ENCODE peak calls at places on chromosomes 11 and 22, in seven cellular contexts. R is IMR-90, H is endothelial cell, K is progenitor cell of endocrine pancreas, A is adrenal gland, X is HFFc6, I is lower leg skin. Z is an unnamed sample.
A peak's percentile ranks its signal among the peaks of the same experiment; 100 is the strongest.

GRCh38 chr11:17597770-17598169 is 50.7 kb downstream of the OTOG start:
- DNase-seq in R (no peak), H (no peak), K (no peak), A (peak; percentile 49), X (no peak), I (peak; percentile 66), Z (no peak)

GRCh38 chr11:45901646-45902045 is 5.4 kb downstream of the FREY1 start:
- DNase-seq in R (no peak), H (no peak), K (no peak), A (no peak), X (no peak), I (no peak), Z (no peak)

GRCh38 chr22:42693763-42694683 is 26.6 kb downstream of the A4GALT start:
- DNase-seq in R (no peak), H (no peak), K (no peak), A (no peak), X (no peak), I (no peak), Z (no peak)

GRCh38 chr11:12857572-12857971 is 151.5 kb upstream of the RASSF10 start:
- DNase-seq in R (no peak), H (no peak), K (no peak), A (no peak), X (no peak), I (no peak), Z (no peak)

GRCh38 chr11:132111781-132112380 is 741.5 kb downstream of the NTM start:
- DNase-seq in R (peak; percentile 92), H (no peak), K (no peak), A (no peak), X (peak; percentile 78), I (no peak), Z (no peak)

GRCh38 chr11:65894034-65894591 is 3.6 kb downstream of the CCDC85B start:
- DNase-seq in R (no peak), H (no peak), K (no peak), A (no peak), X (no peak), I (peak; percentile 87), Z (no peak)

GRCh38 chr11:57072640-57073039 is 83.9 kb downstream of the OR5AK2 start:
- DNase-seq in R (peak; percentile 97), H (no peak), K (no peak), A (no peak), X (peak; percentile 96), I (no peak), Z (no peak)

GRCh38 chr11:62140302-62141110 is 16.7 kb downstream of the INCENP start:
- DNase-seq in R (no peak), H (no peak), K (peak; percentile 8), A (peak; percentile 38), X (no peak), I (peak; percentile 79), Z (no peak)

GRCh38 chr22:30202531-30203006 is 44.0 kb downstream of the LIF start:
- DNase-seq in R (peak; percentile 69), H (no peak), K (no peak), A (peak; percentile 30), X (no peak), I (peak; percentile 87), Z (no peak)

GRCh38 chr22:46604306-46604690 is 15.9 kb upstream of the GRAMD4 start:
- DNase-seq in R (peak; percentile 12), H (no peak), K (no peak), A (peak; percentile 72), X (no peak), I (no peak), Z (peak; percentile 28)

GRCh38 chr11:128500488-128500887 is 86.9 kb downstream of the ETS1 start:
- DNase-seq in R (peak; percentile 62), H (no peak), K (no peak), A (no peak), X (no peak), I (no peak), Z (no peak)

DNA sequence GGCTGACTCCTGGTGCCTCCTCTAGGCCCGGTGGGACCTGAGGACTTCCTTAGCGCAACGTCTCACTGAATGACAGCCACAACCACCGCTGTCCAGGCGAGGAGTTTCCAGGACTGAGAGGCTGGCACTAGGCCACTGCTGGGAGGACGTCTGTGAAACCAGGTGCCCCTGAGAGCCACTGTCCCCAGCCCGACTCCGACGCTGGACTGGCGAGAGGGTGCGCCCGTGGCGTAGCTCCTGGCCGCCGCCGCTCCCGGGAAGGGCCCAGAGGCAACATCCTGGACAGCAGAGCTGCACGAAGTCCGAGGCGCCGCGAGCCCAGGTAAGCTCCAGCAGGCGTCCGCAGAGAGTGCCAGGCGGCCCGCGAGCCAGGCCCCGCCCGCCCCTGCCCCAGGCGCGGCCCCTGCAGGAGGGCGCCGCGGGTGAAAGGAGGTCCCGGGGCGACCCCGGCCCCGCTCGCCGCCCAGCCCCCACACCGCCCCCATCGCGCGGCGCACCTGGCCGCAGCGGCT is 525 bp downstream of the DGCR2 start:
- DNase-seq in R (peak; percentile 7), H (peak; percentile 48), K (peak; percentile 47), A (peak; percentile 88), X (peak; percentile 18), I (peak; percentile 90), Z (peak; percentile 45)
- TF ChIP-seq CTCF in R (no peak), H (no peak), K (no peak), A (no peak), X (no peak), I (no peak), Z (no peak)

GRCh38 chr11:78669249-78669648 is 94.6 kb upstream of the NARS2 start:
- DNase-seq in R (no peak), H (no peak), K (no peak), A (no peak), X (no peak), I (no peak), Z (no peak)

GRCh38 chr11:78666675-78667129 is 92.0 kb upstream of the NARS2 start:
- DNase-seq in R (peak; percentile 84), H (no peak), K (no peak), A (no peak), X (peak; percentile 58), I (peak; percentile 7), Z (no peak)

GRCh38 chr11:78662811-78663210 is 88.1 kb upstream of the NARS2 start:
- DNase-seq in R (no peak), H (no peak), K (no peak), A (peak; percentile 13), X (no peak), I (peak; percentile 10), Z (no peak)

GRCh38 chr11:78664606-78665005 is 89.9 kb upstream of the NARS2 start:
- DNase-seq in R (peak; percentile 53), H (no peak), K (no peak), A (no peak), X (peak; percentile 78), I (no peak), Z (no peak)

DNA sequence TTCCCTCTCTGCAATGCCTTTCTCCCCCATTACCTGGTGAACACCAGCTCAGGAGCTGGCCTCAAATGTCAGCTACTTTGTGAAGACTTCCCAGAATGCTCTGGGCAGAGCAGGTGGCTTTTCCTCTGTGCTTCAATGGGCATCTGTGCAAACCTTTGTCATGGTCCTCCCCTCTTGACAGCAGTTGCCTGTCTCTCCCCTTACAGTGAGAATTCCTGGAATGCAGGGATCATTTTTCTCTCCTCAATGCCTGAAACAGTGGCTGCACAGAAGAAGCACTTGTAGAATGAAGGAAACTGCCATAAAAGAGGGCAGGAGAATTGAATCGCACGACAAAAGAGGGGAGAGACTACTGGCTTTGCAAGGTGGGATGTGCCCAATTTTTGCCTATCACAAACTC is 92.8 kb upstream of the NARS2 start:
- DNase-seq in R (no peak), H (no peak), K (no peak), A (peak; percentile 14), X (no peak), I (peak; percentile 34), Z (no peak)
- TF ChIP-seq CTCF in R (no peak), H (no peak), K (no peak), A (no peak), X (no peak), I (no peak), Z (no peak)

DNA sequence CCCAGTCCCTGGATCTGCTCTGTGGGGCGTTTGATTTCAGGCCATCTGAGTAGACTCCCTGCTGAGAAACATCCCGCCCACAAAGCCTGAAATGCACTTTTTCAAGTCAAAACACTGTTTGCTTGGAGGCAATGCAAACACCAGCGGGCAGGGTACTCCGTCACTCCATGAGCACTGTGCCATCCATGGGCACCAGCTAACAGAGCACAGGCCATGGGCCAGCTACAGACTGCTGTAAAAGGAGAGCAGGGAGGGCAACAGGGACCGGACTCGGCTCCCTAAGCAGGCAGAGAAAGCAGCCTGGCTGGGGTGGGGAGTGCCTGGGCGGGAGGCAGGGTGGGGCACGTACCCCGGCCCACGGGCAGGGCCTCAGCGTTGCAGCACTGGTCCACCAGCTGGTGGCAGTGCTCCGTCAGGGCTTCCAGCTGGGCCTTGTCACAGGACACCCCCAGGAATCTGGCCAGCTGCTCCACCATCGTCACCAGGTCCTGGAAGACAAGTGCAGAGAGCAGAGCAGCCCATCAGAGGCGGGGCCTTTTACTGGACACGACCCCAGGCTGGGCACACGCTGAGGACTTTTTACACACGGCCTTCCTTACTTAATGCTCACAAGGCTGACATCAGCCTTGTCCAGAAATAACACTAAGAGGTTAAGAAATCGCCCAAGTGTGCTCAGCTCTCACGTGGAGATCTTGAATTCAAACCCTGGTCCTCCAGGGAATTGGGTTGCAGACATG is 16.8 kb upstream of the EFCAB6 start:
- DNase-seq in R (peak; percentile 81), H (no peak), K (no peak), A (no peak), X (no peak), I (peak; percentile 97), Z (no peak)
- TF ChIP-seq CTCF in R (peak; percentile 32), H (no peak), K (no peak), A (no peak), X (peak; percentile 41), I (no peak), Z (no peak)

GRCh38 chr22:23094260-23094659 is 23.9 kb downstream of the GNAZ start:
- DNase-seq in R (no peak), H (no peak), K (no peak), A (no peak), X (no peak), I (no peak), Z (no peak)

GRCh38 chr22:23092217-23092955 is 22.1 kb downstream of the GNAZ start:
- DNase-seq in R (no peak), H (no peak), K (no peak), A (no peak), X (no peak), I (no peak), Z (no peak)

GRCh38 chr22:23095467-23096342 is 25.4 kb downstream of the GNAZ start:
- DNase-seq in R (no peak), H (no peak), K (no peak), A (no peak), X (no peak), I (no peak), Z (no peak)

GRCh38 chr22:23093090-23093788 is 22.9 kb downstream of the GNAZ start:
- DNase-seq in R (no peak), H (no peak), K (no peak), A (no peak), X (no peak), I (no peak), Z (no peak)

GRCh38 chr22:23094695-23095466 is 24.6 kb downstream of the GNAZ start:
- DNase-seq in R (no peak), H (no peak), K (no peak), A (no peak), X (no peak), I (no peak), Z (no peak)
- TF ChIP-seq CTCF in R (no peak), H (no peak), K (no peak), A (no peak), X (no peak), I (no peak), Z (no peak)

DNA sequence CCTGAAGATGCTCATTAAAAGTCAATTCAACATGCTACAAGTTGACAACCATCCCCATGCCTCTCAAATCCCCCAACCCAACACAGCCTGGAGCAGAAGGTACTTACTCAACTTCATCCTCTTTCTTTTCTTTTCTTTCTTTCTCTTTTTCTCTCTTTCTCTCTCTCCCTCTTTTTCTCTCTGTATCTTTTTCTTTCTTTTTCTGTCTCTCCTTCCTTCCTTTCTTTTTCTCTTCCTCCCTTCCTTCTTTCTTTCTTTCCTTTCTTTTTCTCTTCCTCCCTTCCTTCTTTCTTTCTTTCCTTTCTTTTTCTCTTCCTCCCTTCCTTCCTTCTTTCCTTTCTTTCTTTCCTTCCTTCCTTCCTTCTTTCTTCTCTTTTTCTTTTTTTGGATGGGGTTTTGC is 135.7 kb upstream of the SEZ6L start:
- DNase-seq in R (no peak), H (no peak), K (no peak), A (no peak), X (no peak), I (no peak), Z (no peak)
- TF ChIP-seq CTCF in R (no peak), H (no peak), K (no peak), A (no peak), X (no peak), I (no peak), Z (no peak)

Z was measured in natural killer cell.